ENCODE peak calls at places on chromosomes 5 and 9, in four cellular contexts. X is HepG2, L is K562, Z is H1. C is an unnamed sample. For H3K27me3, the result is how much of the 10 kb centered on the place peaks cover.

GRCh38 chr9:120376101-120376500 is 203.9 kb downstream of the CDK5RAP2 start:
- DNase-seq in X (no peak), Z (no peak), L (no peak), C (no peak)

GRCh38 chr9:124342946-124343485 is 72.2 kb downstream of the PSMB7 start:
- DNase-seq in L (no peak), Z (no peak), X (no peak), C (no peak)

GRCh38 chr5:128538249-128539037 is 398 bp upstream of the FBN2 start:
- DNase-seq in L (no peak), Z (peak), X (no peak), C (peak)

GRCh38 chr5:95958308-95959014 is 3.2 kb downstream of the ELL2 start:
- DNase-seq in L (no peak), X (peak), Z (no peak), C (no peak)

GRCh38 chr9:125522328-125522725 is 184.7 kb downstream of the MAPKAP1 start:
- DNase-seq in L (no peak), Z (no peak), X (no peak), C (peak)

GRCh38 chr5:135214897-135215616 is 181.0 kb upstream of the PITX1 start:
- DNase-seq in L (no peak), X (no peak), Z (no peak), C (no peak)

GRCh38 chr5:10534491-10535236 is 29.2 kb upstream of the ANKRD33B start:
- DNase-seq in Z (no peak), X (no peak), L (no peak), C (no peak)

GRCh38 chr5:71938886-71939285 is 168.4 kb upstream of the MAP1B start:
- DNase-seq in X (peak), L (no peak), Z (no peak), C (no peak)

GRCh38 chr5:148209151-148209550 is 6.3 kb downstream of the SPINK6 start:
- DNase-seq in L (no peak), X (peak), Z (no peak), C (no peak)
- TF ChIP-seq JUN in L (no peak), X (no peak), Z (no peak), C (no peak)

GRCh38 chr5:65818592-65818991 is 96.6 kb downstream of the NLN start:
- DNase-seq in L (no peak), Z (no peak), X (peak), C (no peak)
- TF ChIP-seq POLR2A in L (no peak), Z (no peak), X (no peak), C (no peak)

GRCh38 chr9:135015565-135015964 is 71.9 kb upstream of the OLFM1 start:
- DNase-seq in L (no peak), X (no peak), Z (no peak), C (no peak)
- H3K27me3 ChIP-seq in L (under half), X (half or more), Z (under half), C (under half)

DNA sequence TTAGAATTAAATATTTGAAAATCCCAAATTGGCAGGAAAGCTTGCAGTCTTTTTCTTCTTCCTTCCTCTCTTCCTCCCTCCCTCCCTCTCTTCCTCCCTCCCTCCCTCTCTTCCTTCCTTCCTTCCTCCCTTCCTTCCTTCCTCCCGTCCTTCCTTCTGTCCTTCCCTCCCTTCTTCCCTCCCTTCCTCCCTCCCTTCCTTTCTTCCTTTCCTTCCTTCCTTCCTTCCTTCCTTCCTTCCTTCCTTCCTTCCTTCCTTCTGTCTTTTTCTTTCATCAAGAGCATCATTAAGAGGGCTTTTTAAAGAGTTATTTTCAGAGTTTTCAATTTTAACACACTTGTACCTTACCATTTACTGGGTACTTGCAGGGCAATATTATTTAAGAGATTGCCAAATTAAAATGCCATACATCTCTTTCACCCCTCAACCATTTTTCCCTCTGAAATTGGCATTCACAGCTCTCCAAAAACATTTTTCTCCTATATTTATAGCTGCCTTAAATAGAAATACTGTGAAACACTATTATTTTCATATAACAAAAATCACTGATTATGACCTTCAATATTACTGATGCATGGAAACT is 99.2 kb upstream of the C6 start:
- DNase-seq in X (no peak), L (no peak), Z (no peak), C (no peak)
- TF ChIP-seq JUN in X (no peak), L (no peak), Z (no peak), C (no peak)